ENCODE peak calls at places on chromosomes 2 and 18, in eight cellular contexts. D is pancreas, G is HL-60, W is heart right ventricle, M is A549, I is body of pancreas, O is astrocyte, S is fibroblast of pulmonary artery. J is an unnamed sample.

GRCh38 chr2:177265834-177266817 is 1.6 kb upstream of the NFE2L2 start:
- DNase-seq in D (no peak), S (peak; percentile 83), G (no peak), O (peak; percentile 80), M (peak; percentile 90), W (no peak), I (no peak), J (peak; percentile 83)

GRCh38 chr2:99841749-99842148 is 300.6 kb downstream of the AFF3 start:
- DNase-seq in G (no peak), W (no peak), M (no peak), S (peak; percentile 45), D (no peak), I (no peak), O (peak; percentile 81), J (no peak)

GRCh38 chr18:55753643-55754255 is 165.8 kb upstream of the TCF4 start:
- DNase-seq in D (no peak), M (peak; percentile 4), I (no peak), G (no peak), S (peak; percentile 51), W (no peak), O (no peak), J (peak; percentile 76)

GRCh38 chr2:218813771-218814460 is 17.7 kb downstream of the PRKAG3 start:
- DNase-seq in W (no peak), I (no peak), G (no peak), O (no peak), D (no peak), S (no peak), M (no peak), J (no peak)

GRCh38 chr2:44582363-44583008 is 220.7 kb downstream of the CAMKMT start:
- DNase-seq in W (no peak), M (no peak), S (peak; percentile 53), O (peak; percentile 42), D (no peak), G (no peak), I (no peak), J (peak; percentile 31)

GRCh38 chr2:3305431-3305830 is 72.2 kb downstream of the EIPR1 start:
- DNase-seq in O (no peak), M (no peak), S (no peak), G (no peak), W (no peak), I (no peak), D (peak; percentile 28), J (no peak)

GRCh38 chr2:178679891-178680290 is 127.3 kb downstream of the TTN start:
- DNase-seq in O (no peak), W (no peak), M (no peak), S (no peak), D (no peak), I (no peak), G (no peak), J (no peak)

GRCh38 chr2:102101097-102101843 is 41.3 kb upstream of the IL1R1 start:
- DNase-seq in W (no peak), G (no peak), S (no peak), M (no peak), D (no peak), I (no peak), O (no peak), J (no peak)

GRCh38 chr2:216710531-216711282 is 15.4 kb upstream of the IGFBP5 start:
- DNase-seq in W (peak; percentile 50), G (no peak), M (no peak), O (peak; percentile 84), D (no peak), I (no peak), S (peak; percentile 23), J (peak; percentile 45)

GRCh38 chr2:96251721-96252292 is 14.0 kb downstream of the TMEM127 start:
- DNase-seq in S (peak; percentile 90), I (peak; percentile 46), O (peak; percentile 97), G (no peak), D (no peak), M (peak; percentile 68), W (peak; percentile 65), J (peak; percentile 94)

DNA sequence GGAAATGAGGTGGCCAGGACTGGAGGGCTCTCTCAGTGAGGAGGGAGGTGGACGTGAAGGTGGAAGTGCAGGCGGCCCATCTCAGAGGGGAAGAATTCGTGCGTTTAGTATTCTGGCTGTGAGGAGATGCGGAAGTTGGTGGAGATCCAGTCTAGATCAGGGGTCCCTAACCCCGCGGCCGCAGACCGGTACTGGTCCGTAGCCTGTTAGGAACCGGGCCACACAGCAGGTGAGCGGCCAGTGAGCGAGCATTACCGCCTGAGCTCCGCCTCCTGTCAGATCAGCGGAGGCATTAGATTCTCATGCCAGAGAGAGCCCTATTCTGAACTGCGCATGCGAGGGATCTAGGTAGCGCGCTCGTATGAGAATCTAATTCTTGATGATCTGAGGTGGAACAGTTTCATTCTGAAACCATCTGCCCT is 1.6 kb upstream of the FHOD3 start:
- DNase-seq in D (no peak), M (no peak), W (no peak), S (no peak), G (no peak), O (no peak), I (no peak), J (no peak)
- H3K4me3 ChIP-seq in D (no peak overlapping the region), M (peak overlapping the region; percentile 67), W (peak overlapping the region; percentile 77), S (peak overlapping the region; percentile 65), G (no peak overlapping the region), O (no peak overlapping the region), I (no peak overlapping the region), J (no peak overlapping the region)

DNA sequence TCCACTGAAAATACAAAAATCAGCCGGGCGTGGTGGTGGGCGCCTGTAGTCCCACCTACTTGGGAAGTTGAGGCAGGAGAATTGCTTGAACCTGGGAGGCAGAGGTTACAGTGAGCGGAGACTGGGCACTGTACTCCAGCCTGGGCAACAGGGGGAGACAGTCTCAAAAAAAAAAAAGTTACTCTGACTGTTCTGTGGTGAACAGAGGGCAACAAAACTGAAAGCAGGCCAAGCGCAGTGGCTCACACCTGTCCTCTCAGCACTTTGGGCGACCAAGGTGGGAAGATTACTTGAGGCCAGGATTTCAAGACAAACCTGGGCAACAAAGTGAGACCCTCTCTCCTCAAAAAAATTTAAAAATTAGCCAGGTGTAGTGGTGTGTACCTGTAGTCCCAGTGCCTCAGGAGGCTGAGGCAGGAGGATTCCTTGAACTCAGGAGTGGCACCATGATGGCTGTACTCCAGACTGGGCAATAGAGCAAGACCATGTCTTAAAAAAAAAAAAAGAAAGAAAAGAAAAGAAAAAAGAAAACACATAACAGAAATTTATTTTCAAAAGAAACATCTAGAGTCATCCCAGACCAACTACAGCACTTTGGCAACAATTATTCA is 13.6 kb upstream of the RTN4 start:
- DNase-seq in O (no peak), G (no peak), I (no peak), M (peak; percentile 23), D (no peak), W (no peak), S (no peak), J (no peak)
- TF ChIP-seq CTCF in O (no peak), G (no peak), I (no peak), M (peak; percentile 21), D (no peak), W (no peak), S (no peak), J (peak; percentile 14)

GRCh38 chr2:134278546-134278945 is 24.7 kb downstream of the MGAT5 start:
- DNase-seq in I (no peak), W (no peak), G (no peak), D (no peak), S (no peak), O (no peak), M (no peak), J (no peak)

GRCh38 chr2:134280231-134280630 is 26.4 kb downstream of the MGAT5 start:
- DNase-seq in M (no peak), I (no peak), W (no peak), S (no peak), O (no peak), G (no peak), D (no peak), J (no peak)

GRCh38 chr2:134277223-134277622 is 23.4 kb downstream of the MGAT5 start:
- DNase-seq in W (no peak), D (no peak), O (no peak), G (no peak), M (no peak), S (no peak), I (no peak), J (peak; percentile 33)

GRCh38 chr2:134280726-134281125 is 26.9 kb downstream of the MGAT5 start:
- DNase-seq in O (no peak), M (no peak), G (no peak), I (no peak), D (no peak), S (no peak), W (no peak), J (no peak)

DNA sequence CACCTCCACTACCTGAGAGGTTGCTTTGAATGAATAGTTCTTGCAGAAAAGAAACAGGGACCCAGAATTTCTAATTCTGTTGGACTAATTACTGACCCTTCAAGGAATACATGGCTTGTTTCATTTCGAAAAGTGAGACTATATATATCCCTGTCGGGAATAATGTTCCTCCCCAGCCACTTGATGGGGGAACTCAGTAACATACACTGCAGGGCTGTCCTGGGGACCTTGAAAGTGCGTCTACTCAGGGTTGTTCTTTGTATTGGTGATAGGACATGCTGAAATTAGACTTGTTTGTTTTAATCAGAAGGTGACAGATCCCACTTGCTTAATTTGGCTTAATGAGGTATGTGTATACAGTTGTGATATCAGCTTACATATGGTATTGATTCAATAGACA is 25.5 kb downstream of the MGAT5 start:
- DNase-seq in S (no peak), I (no peak), W (no peak), D (no peak), O (no peak), M (no peak), G (no peak), J (no peak)
- H3K4me3 ChIP-seq in S (no peak overlapping the region), I (no peak overlapping the region), W (no peak overlapping the region), D (no peak overlapping the region), O (no peak overlapping the region), M (no peak overlapping the region), G (no peak overlapping the region), J (no peak overlapping the region)

DNA sequence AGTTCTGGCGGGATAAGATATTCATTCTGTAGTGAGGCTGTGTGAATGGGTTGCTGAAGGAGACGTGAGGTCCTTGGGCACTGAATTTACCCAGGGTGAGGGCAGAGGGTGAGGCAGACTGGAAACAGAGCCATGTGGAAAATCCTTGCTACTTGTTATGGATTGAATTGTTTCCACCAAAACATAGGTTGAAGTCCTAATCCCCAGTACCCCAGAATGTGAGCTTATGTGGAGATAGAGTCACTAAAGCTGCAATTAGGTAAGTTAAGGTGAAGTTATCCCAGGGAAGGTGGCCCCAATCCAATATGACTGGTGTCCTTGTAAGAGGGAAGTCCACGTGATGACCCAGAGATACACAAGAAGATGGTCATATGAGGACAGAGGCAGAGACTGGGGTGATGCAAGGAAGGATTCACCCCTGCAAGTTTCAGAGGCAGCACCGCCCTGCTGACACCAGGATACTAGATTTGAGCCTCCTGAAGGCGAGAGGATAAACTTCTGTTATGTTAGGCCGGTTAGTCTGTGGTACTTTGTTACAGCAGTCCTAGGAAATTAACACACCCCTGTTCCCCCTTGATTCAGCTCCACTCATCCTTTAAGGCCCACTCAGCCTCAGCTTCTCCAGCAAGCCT is 289.4 kb upstream of the MEX3C start:
- DNase-seq in G (no peak), D (no peak), S (no peak), W (no peak), O (no peak), M (no peak), I (no peak), J (no peak)
- TF ChIP-seq CTCF in G (no peak), D (no peak), S (no peak), W (no peak), O (no peak), M (no peak), I (no peak), J (no peak)

GRCh38 chr2:1081411-1082225 is 131.0 kb downstream of the SNTG2 start:
- DNase-seq in M (no peak), G (no peak), I (peak; percentile 70), D (no peak), S (peak; percentile 10), O (no peak), W (peak; percentile 50), J (peak; percentile 17)
- H3K4me3 ChIP-seq in M (no peak overlapping the region), G (no peak overlapping the region), I (no peak overlapping the region), D (no peak overlapping the region), S (no peak overlapping the region), O (no peak overlapping the region), W (no peak overlapping the region), J (no peak overlapping the region)

J was measured in cardiac fibroblast.